ENCODE peak calls at places on chromosome X, in six cellular contexts. U is LNCaP clone FGC, K is nephron progenitor cell, P is heart left ventricle, F is Peyer's patch, V is MCF 10A. S is an unnamed sample.

GRCh38 chrX:66046612-66047235 is 6.8 kb upstream of the VSIG4 start:
- DNase-seq in U (no peak), K (no peak), P (no peak), F (peak), V (no peak), S (no peak)

GRCh38 chrX:38649227-38649626 is 87.9 kb downstream of the TSPAN7 start:
- DNase-seq in U (no peak), K (no peak), P (no peak), F (no peak), V (no peak), S (no peak)

GRCh38 chrX:17788439-17788838 is 51.1 kb downstream of the SCML1 start:
- DNase-seq in U (no peak), K (peak), P (peak), F (no peak), V (peak), S (peak)

GRCh38 chrX:97740886-97741285 is 857.2 kb downstream of the RPA4 start:
- DNase-seq in U (no peak), K (no peak), P (no peak), F (no peak), V (peak), S (no peak)

GRCh38 chrX:135396109-135396508 is 25.6 kb upstream of the SMIM10L2A start:
- DNase-seq in U (peak), K (no peak), P (peak), F (no peak), V (peak), S (no peak)

GRCh38 chrX:111869639-111870034 is 6.3 kb upstream of the TRPC5OS start:
- DNase-seq in U (no peak), K (peak), P (peak), F (no peak), V (peak), S (peak)

GRCh38 chrX:4484266-4484665 is 770.8 kb upstream of the PRKX start:
- DNase-seq in U (no peak), K (no peak), P (no peak), F (no peak), V (no peak), S (no peak)

GRCh38 chrX:65871671-65872311 is 168.1 kb downstream of the VSIG4 start:
- DNase-seq in U (no peak), K (no peak), P (peak), F (peak), V (peak), S (peak)

GRCh38 chrX:6968231-6968630 is 179.3 kb upstream of the STS start:
- DNase-seq in U (no peak), K (no peak), P (no peak), F (no peak), V (no peak), S (no peak)

GRCh38 chrX:124098089-124098488 is 136.6 kb downstream of the STAG2 start:
- DNase-seq in U (no peak), K (no peak), P (no peak), F (no peak), V (peak), S (no peak)

GRCh38 chrX:276588-277171 is 4.5 kb upstream of the PLCXD1 start:
- DNase-seq in U (peak), K (peak), P (peak), F (no peak), V (peak), S (peak)

GRCh38 chrX:15384304-15384703 is at the start of gene VEGFD:
- DNase-seq in U (no peak), K (no peak), P (no peak), F (no peak), V (peak), S (no peak)

GRCh38 chrX:41384041-41384705 is 50.2 kb downstream of the DDX3X start:
- DNase-seq in U (no peak), K (no peak), P (peak), F (peak), V (peak), S (no peak)

GRCh38 chrX:21606037-21606436 is 52.1 kb downstream of the KLHL34 start:
- DNase-seq in U (no peak), K (no peak), P (no peak), F (no peak), V (no peak), S (no peak)

GRCh38 chrX:44843318-44843702 is 511 bp upstream of the DUSP21 start:
- DNase-seq in U (no peak), K (no peak), P (no peak), F (no peak), V (no peak), S (no peak)

GRCh38 chrX:9231491-9231890 is 197.6 kb upstream of the FAM9B start:
- DNase-seq in U (no peak), K (no peak), P (no peak), F (no peak), V (peak), S (no peak)

GRCh38 chrX:10570601-10571000 is 49.8 kb downstream of the MID1 start:
- DNase-seq in U (no peak), K (no peak), P (no peak), F (no peak), V (no peak), S (no peak)

GRCh38 chrX:118418811-118419251 is 72.9 kb downstream of the WDR44 start:
- DNase-seq in U (no peak), K (no peak), P (no peak), F (no peak), V (no peak), S (no peak)

GRCh38 chrX:150366951-150367545 is 3.9 kb downstream of the MAMLD1 start:
- DNase-seq in U (no peak), K (no peak), P (no peak), F (no peak), V (peak), S (no peak)

GRCh38 chrX:150365051-150365952 is 2.2 kb downstream of the MAMLD1 start:
- DNase-seq in U (no peak), K (peak), P (peak), F (no peak), V (peak), S (peak)

GRCh38 chrX:150364347-150365050 is 1.4 kb downstream of the MAMLD1 start:
- DNase-seq in U (no peak), K (peak), P (peak), F (no peak), V (peak), S (peak)

GRCh38 chrX:150363561-150364346 is 637 bp downstream of the MAMLD1 start:
- DNase-seq in U (no peak), K (peak), P (peak), F (no peak), V (peak), S (no peak)

DNA sequence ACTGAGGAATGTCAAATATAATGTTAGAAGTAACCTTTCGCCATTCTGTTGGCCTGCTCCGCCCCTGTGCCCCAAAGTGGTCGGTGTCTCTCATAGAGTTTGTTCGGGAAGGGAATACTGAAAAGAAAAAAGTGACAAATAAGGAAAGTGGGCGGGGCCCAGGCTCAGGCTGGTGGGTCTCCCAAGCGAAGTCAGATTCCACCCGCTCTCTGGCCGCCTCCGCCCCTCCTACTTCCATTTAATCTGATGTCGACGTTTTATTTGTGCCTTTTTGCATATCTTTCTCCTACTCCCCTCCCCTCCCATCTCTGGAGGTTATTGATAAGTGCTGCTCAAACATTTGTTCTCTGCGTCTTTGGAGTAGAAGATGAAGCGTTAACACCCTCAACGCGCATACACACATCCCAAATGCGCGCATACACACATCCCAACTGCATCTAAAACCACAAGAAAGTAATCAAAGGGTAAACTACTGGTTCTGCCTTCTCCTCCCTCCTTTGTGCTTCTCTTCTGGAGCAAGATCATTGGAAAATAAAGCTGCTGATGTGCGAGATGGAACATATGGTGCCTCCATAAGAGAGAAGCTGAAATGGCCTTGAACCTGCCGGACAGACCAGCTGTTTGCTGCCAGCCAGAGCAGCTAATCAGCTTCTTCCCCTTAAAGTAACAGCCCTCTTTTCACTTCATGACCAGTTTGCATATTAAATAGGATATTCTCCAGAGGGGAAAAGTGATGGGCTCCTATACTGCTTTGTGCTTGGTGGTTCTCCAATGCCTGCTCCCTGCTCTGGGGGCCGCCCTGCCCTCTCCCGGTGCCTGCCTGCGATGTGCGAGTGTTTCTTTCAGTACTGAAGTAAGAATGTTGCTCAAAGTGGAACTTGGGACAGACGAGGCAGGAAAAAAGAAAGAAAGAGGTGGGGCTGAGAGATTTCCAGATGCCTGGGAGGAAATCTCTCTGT is 3.1 kb downstream of the MAMLD1 start:
- DNase-seq in U (no peak), K (peak), P (peak), F (no peak), V (peak), S (no peak)
- TF ChIP-seq CTCF in U (no peak), K (no peak), P (no peak), F (no peak), V (no peak), S (no peak)

GRCh38 chrX:149950681-149951080 is 12.4 kb upstream of the EOLA2 start:
- DNase-seq in U (peak), K (no peak), P (no peak), F (no peak), V (peak), S (peak)
- TF ChIP-seq CTCF in U (peak), K (peak), P (peak), F (no peak), V (peak), S (peak)

DNA sequence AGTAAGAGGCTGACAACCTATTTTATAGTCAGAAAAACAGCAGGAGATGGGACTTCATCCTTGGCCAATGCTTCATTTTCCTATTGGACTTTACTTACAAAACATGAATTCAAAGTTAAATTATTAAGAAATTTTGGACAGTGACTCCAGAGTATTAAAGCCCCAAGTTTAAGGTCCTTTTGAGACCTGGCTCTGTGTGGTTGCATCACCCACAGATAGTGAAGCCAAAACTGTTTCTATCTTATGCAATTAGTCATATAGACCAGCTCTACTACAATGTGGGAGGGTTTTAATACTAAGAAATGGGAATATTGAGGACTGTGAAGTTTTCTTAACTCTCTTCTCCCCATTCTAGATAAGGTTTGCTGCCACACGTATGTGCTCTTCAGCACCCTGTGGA is 196.7 kb upstream of the AR start:
- DNase-seq in U (no peak), K (no peak), P (no peak), F (no peak), V (no peak), S (no peak)
- TF ChIP-seq CTCF in U (no peak), K (no peak), P (no peak), F (no peak), V (no peak), S (no peak)

DNA sequence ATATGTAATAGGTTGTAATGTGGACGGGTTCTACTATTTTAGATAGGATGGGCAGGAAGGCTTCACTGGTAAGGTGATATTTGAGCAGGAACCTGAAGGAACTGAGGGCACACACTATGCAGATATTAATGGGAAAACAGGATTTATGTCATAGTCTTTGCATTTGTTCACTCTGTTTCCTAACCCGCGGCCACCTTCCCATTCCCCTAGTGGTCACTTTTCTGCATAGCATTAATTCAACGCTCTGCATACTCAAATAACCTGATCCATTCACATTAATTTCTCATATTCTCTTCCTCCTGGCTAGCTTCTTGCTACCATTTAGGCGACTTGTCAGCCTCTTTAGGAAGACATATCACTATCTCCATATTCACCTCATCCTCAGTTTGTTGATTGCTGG is 61.5 kb downstream of the GSPT2 start:
- DNase-seq in U (no peak), K (no peak), P (no peak), F (no peak), V (peak), S (no peak)
- TF ChIP-seq CTCF in U (no peak), K (no peak), P (no peak), F (no peak), V (no peak), S (no peak)

DNA sequence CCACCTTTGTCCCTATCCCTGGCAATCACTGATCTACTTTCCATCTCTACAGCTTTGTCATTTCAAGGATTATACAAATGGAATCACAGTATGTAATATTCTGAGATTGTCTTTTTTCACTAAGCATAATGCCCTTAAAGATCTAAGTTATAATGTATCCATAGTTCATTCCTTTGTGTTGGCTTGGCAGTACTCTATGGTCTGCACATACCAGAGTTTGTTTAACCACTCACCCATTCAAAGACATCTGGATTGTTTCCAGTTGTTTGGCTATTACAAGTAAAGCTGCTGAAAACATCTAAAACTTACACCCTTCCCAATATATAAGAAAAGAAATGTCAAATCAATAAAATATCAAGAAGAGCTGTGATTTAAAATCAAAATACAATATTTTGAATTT is 26.0 kb upstream of the AWAT1 start:
- DNase-seq in U (peak), K (no peak), P (no peak), F (no peak), V (no peak), S (no peak)
- TF ChIP-seq CTCF in U (no peak), K (no peak), P (no peak), F (no peak), V (no peak), S (no peak)

GRCh38 chrX:87337267-87337666 is 180.3 kb upstream of the KLHL4 start:
- DNase-seq in U (no peak), K (no peak), P (no peak), F (no peak), V (no peak), S (no peak)
- TF ChIP-seq CTCF in U (no peak), K (no peak), P (no peak), F (no peak), V (peak), S (no peak)

GRCh38 chrX:19987856-19988255 is 3.0 kb downstream of the BCLAF3 start:
- DNase-seq in U (no peak), K (no peak), P (no peak), F (no peak), V (no peak), S (no peak)

GRCh38 chrX:19986531-19986930 is 4.3 kb downstream of the BCLAF3 start:
- DNase-seq in U (no peak), K (no peak), P (no peak), F (no peak), V (no peak), S (no peak)

GRCh38 chrX:19981987-19982386 is 8.9 kb downstream of the BCLAF3 start:
- DNase-seq in U (no peak), K (no peak), P (no peak), F (no peak), V (no peak), S (no peak)
- TF ChIP-seq CTCF in U (no peak), K (no peak), P (no peak), F (no peak), V (no peak), S (no peak)

S was measured in GM13976.